ENCODE peak calls at places on chromosomes 16 and 17, in four cellular contexts. One of them, this sample, is unnamed.
A peak's percentile ranks its signal among the peaks of the same experiment; 100 is the strongest.

GRCh38 chr17:64118452-64118979 is 11.4 kb downstream of the ERN1 start:
- DNase-seq in adrenal gland: peak; percentile 83
- DNase-seq in IMR-90: no peak
- DNase-seq in pancreas: peak; percentile 74
- DNase-seq in this sample: no peak

GRCh38 chr17:40075216-40076100 is 12.7 kb downstream of the THRA start:
- DNase-seq in adrenal gland: peak; percentile 80
- DNase-seq in pancreas: peak; percentile 98
- DNase-seq in IMR-90: peak; percentile 48
- DNase-seq in this sample: peak; percentile 75

GRCh38 chr16:79089735-79090284 is 510.7 kb downstream of the MAF start:
- DNase-seq in pancreas: no peak
- DNase-seq in IMR-90: no peak
- DNase-seq in adrenal gland: peak; percentile 18
- DNase-seq in this sample: no peak

GRCh38 chr17:67717192-67717623 is 528 bp upstream of the NOL11 start:
- DNase-seq in IMR-90: no peak
- DNase-seq in pancreas: no peak
- DNase-seq in adrenal gland: no peak
- DNase-seq in this sample: no peak

GRCh38 chr16:22424161-22424937 is 49.9 kb upstream of the CDR2 start:
- DNase-seq in pancreas: no peak
- DNase-seq in IMR-90: no peak
- DNase-seq in adrenal gland: peak; percentile 89
- DNase-seq in this sample: no peak

GRCh38 chr16:67339453-67339852 is 12.8 kb downstream of the LRRC36 start:
- DNase-seq in IMR-90: peak; percentile 60
- DNase-seq in adrenal gland: no peak
- DNase-seq in pancreas: no peak
- DNase-seq in this sample: no peak

GRCh38 chr17:38451030-38451839 is 23.0 kb downstream of the ARHGAP23 start:
- DNase-seq in adrenal gland: no peak
- DNase-seq in pancreas: no peak
- DNase-seq in IMR-90: peak; percentile 79
- DNase-seq in this sample: no peak

GRCh38 chr16:399278-400019 is 2.2 kb upstream of the DECR2 start:
- DNase-seq in pancreas: no peak
- DNase-seq in adrenal gland: no peak
- DNase-seq in IMR-90: no peak
- DNase-seq in this sample: no peak

GRCh38 chr16:79170565-79171242 is 429.8 kb downstream of the MAF start:
- DNase-seq in adrenal gland: peak; percentile 63
- DNase-seq in IMR-90: no peak
- DNase-seq in pancreas: no peak
- DNase-seq in this sample: peak; percentile 46

GRCh38 chr17:50961282-50962220 is 95.4 kb upstream of the TOB1 start:
- DNase-seq in adrenal gland: no peak
- DNase-seq in IMR-90: no peak
- DNase-seq in pancreas: no peak
- DNase-seq in this sample: no peak

GRCh38 chr17:27398691-27399090 is 57.6 kb upstream of the KSR1 start:
- DNase-seq in pancreas: no peak
- DNase-seq in IMR-90: no peak
- DNase-seq in adrenal gland: no peak
- DNase-seq in this sample: no peak

GRCh38 chr17:27407916-27408846 is 48.1 kb upstream of the KSR1 start:
- DNase-seq in IMR-90: peak; percentile 51
- DNase-seq in adrenal gland: peak; percentile 51
- DNase-seq in pancreas: no peak
- DNase-seq in this sample: no peak

GRCh38 chr17:27403480-27404005 is 52.7 kb upstream of the KSR1 start:
- DNase-seq in IMR-90: no peak
- DNase-seq in adrenal gland: no peak
- DNase-seq in pancreas: no peak
- DNase-seq in this sample: no peak

GRCh38 chr17:27400991-27401390 is 55.3 kb upstream of the KSR1 start:
- DNase-seq in pancreas: no peak
- DNase-seq in adrenal gland: no peak
- DNase-seq in IMR-90: no peak
- DNase-seq in this sample: no peak

DNA sequence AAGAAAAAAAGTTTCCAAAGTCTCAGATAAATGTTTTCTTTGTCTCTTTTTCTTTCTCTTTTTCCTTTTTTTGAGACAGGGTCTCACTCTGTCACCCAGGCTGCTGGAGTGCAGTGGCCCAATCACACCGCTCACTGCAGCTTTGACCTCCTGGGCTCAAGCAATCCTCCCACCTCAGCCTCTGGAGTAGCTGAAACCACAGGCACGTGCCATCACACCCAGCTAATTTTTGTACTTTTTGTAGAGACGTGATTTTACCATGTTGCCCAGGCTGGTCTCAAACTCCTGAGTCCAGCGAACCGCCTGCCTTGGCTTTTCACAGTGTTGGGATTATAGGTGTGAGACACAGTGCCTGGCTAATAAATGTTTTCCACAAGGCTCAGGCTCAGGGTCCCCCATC is 53.3 kb upstream of the KSR1 start:
- DNase-seq in IMR-90: no peak
- DNase-seq in adrenal gland: no peak
- DNase-seq in pancreas: no peak
- DNase-seq in this sample: no peak
- TF ChIP-seq CTCF in IMR-90: no peak
- TF ChIP-seq CTCF in adrenal gland: no peak
- TF ChIP-seq CTCF in pancreas: no peak
- TF ChIP-seq CTCF in this sample: no peak

DNA sequence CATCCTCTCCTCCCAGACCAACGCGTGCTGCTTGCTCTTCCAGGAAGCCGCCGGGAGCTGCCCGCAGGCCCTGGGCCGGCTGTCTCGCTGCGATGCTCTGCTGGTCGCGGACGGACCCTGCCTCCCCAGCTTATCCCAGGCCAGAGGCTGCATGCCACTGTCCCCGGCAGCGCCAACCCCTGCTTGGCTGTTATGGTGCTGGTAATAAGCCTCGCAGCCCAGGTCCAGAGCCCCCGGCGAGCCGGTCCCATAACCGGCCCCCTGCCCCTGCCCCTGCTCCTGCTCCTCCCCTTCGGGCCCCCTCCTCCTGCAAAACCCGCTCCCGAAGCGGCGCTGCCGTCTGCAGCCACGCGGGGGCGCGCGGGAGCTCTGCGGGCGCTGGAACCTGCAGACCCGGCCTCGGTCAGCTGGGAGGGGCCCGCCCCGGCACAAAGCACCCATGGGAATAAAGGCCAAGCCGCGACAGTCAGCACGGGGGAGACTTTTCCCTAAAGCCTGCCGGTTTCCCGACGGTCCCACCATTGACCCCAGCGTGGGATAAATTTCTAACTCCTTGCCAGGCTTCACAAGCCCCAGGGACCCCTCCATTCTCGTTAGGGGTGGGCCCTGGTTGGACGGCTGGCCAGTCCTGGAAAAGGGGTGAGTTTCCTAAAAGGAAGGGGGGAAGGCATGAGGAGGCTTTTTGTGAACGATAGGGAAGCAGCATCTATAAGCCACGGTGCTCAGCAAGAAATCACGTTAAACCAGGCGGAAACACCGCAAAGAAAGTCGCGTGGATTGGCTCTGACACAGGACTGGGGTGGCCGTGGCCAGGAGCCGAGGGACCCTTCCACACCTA is 11.2 kb downstream of the ENPP7 start:
- DNase-seq in pancreas: peak; percentile 92
- DNase-seq in IMR-90: peak; percentile 32
- DNase-seq in adrenal gland: no peak
- DNase-seq in this sample: peak; percentile 68
- TF ChIP-seq CTCF in pancreas: peak; percentile 94
- TF ChIP-seq CTCF in IMR-90: peak; percentile 85
- TF ChIP-seq CTCF in adrenal gland: peak; percentile 84
- TF ChIP-seq CTCF in this sample: peak; percentile 51

GRCh38 chr17:42107597-42108576 is 4.6 kb downstream of the DHX58 start:
- DNase-seq in pancreas: peak; percentile 79
- DNase-seq in adrenal gland: peak; percentile 72
- DNase-seq in IMR-90: peak; percentile 32
- DNase-seq in this sample: no peak

GRCh38 chr17:42110301-42111264 is 1.9 kb downstream of the DHX58 start:
- DNase-seq in IMR-90: no peak
- DNase-seq in adrenal gland: no peak
- DNase-seq in pancreas: no peak
- DNase-seq in this sample: no peak

GRCh38 chr17:42107124-42107523 is 5.4 kb downstream of the DHX58 start:
- DNase-seq in IMR-90: no peak
- DNase-seq in adrenal gland: no peak
- DNase-seq in pancreas: no peak
- DNase-seq in this sample: no peak

GRCh38 chr17:42111265-42111636 is 1.3 kb downstream of the DHX58 start:
- DNase-seq in IMR-90: no peak
- DNase-seq in adrenal gland: no peak
- DNase-seq in pancreas: no peak
- DNase-seq in this sample: no peak

DNA sequence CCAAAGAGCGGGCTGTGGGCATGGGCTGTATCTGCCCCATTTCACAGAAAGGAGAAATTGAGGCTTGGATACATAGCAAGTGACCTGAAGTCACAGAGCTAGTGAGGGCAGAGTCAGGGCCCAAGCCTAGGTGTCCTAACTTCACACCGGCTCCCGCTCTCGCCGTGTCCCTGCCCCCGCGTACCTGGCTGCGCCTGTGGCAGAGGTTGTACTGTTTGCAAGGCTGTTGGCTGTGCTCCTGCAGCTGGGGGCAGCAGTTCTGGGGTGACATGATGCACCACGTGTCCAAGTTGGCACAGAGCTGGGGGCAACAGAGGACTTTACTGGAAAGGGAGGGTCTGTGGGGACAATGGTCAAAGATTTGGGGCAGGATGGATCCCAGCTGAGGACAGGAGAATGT is 3.4 kb downstream of the DHX58 start:
- DNase-seq in IMR-90: no peak
- DNase-seq in pancreas: peak; percentile 55
- DNase-seq in adrenal gland: no peak
- DNase-seq in this sample: no peak
- TF ChIP-seq CTCF in IMR-90: no peak
- TF ChIP-seq CTCF in pancreas: no peak
- TF ChIP-seq CTCF in adrenal gland: no peak
- TF ChIP-seq CTCF in this sample: no peak

GRCh38 chr16:71628810-71629209 is 2.8 kb downstream of the MARVELD3 start:
- DNase-seq in pancreas: no peak
- DNase-seq in IMR-90: no peak
- DNase-seq in adrenal gland: no peak
- DNase-seq in this sample: no peak

GRCh38 chr16:71626018-71626857 is at the start of gene MARVELD3:
- DNase-seq in IMR-90: no peak
- DNase-seq in pancreas: peak; percentile 99
- DNase-seq in adrenal gland: no peak
- DNase-seq in this sample: no peak

GRCh38 chr16:71629617-71630016 is 3.6 kb downstream of the MARVELD3 start:
- DNase-seq in adrenal gland: no peak
- DNase-seq in pancreas: peak; percentile 70
- DNase-seq in IMR-90: no peak
- DNase-seq in this sample: no peak

GRCh38 chr16:71626858-71627213 is 852 bp downstream of the MARVELD3 start:
- DNase-seq in IMR-90: no peak
- DNase-seq in pancreas: peak; percentile 84
- DNase-seq in adrenal gland: no peak
- DNase-seq in this sample: no peak

GRCh38 chr16:71627631-71628236 is 1.8 kb downstream of the MARVELD3 start:
- DNase-seq in adrenal gland: no peak
- DNase-seq in pancreas: peak; percentile 40
- DNase-seq in IMR-90: no peak
- DNase-seq in this sample: no peak
- TF ChIP-seq CTCF in adrenal gland: no peak
- TF ChIP-seq CTCF in pancreas: no peak
- TF ChIP-seq CTCF in IMR-90: no peak
- TF ChIP-seq CTCF in this sample: no peak

DNA sequence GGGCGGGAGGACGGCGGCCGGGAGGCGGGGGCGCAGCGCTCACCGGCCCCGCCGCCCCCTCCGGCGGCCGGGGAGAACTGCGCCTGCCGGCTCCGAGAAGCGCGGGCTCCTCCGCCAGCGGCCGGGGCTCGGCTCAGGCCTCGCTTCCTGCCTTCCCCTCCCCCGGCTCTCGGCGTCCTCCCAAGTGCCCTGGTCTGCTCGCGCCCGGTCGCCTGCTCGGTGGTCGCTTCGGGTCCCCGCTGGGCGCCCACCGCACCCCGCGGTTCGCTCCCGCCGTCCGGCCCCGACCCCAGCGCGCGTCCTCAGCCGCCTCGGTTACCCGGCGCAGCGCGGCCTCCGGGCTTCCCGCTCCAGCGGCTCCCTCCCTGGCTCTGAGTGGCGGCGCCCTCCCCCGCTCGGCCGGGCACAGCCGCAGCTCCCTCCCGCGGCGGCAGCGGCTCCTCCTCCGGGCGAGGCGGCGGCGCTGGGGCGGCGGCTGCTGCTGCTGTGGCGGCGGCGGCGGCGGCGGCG is 294 bp downstream of the UBTF start:
- DNase-seq in pancreas: peak; percentile 91
- DNase-seq in adrenal gland: peak; percentile 57
- DNase-seq in IMR-90: peak; percentile 65
- DNase-seq in this sample: no peak
- TF ChIP-seq CTCF in pancreas: peak; percentile 45
- TF ChIP-seq CTCF in adrenal gland: peak; percentile 82
- TF ChIP-seq CTCF in IMR-90: peak; percentile 58
- TF ChIP-seq CTCF in this sample: no peak

DNA sequence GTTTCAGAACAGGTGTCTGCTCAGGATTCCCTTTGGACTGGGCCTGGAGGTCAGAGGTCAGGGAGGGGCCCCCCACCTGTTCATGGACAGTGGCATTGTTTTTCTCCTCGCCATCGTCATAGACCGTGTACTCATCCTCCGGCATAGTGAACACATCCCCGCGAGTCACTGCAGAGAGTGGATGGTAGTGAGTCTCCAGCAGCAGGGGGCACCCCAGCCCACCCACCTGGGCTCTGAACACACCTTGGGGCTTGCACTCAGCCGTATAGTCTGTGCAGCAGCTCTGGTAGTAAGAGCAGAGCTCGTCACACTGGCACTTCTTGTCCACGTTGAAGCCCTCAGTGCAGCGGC is 448 bp downstream of the VTN start:
- DNase-seq in IMR-90: no peak
- DNase-seq in pancreas: no peak
- DNase-seq in adrenal gland: peak; percentile 36
- DNase-seq in this sample: no peak
- TF ChIP-seq CTCF in IMR-90: no peak
- TF ChIP-seq CTCF in pancreas: no peak
- TF ChIP-seq CTCF in adrenal gland: no peak
- TF ChIP-seq CTCF in this sample: no peak

GRCh38 chr17:52170963-52171572 is 12.6 kb upstream of the CA10 start:
- DNase-seq in adrenal gland: peak; percentile 21
- DNase-seq in IMR-90: no peak
- DNase-seq in pancreas: no peak
- DNase-seq in this sample: no peak
- TF ChIP-seq CTCF in adrenal gland: peak; percentile 47
- TF ChIP-seq CTCF in IMR-90: peak; percentile 21
- TF ChIP-seq CTCF in pancreas: peak; percentile 35
- TF ChIP-seq CTCF in this sample: no peak

This sample was measured in omental fat pad.